ENCODE peak calls at places on chromosomes 12 and 14, in eight cellular contexts. One of them, this sample, is unnamed.

GRCh38 chr12:12726543-12727093 is 9.4 kb downstream of the CDKN1B start:
- DNase-seq in KBM-7: peak
- DNase-seq in stomach: no peak
- DNase-seq in GM12892: no peak
- DNase-seq in endothelial cell: no peak
- DNase-seq in amygdala: no peak
- DNase-seq in GDM1: no peak
- DNase-seq in pulmonary artery endothelial cell: peak
- DNase-seq in this sample: no peak

GRCh38 chr14:66425402-66425801 is 60.8 kb upstream of the CCDC196 start:
- DNase-seq in KBM-7: no peak
- DNase-seq in GDM1: no peak
- DNase-seq in endothelial cell: no peak
- DNase-seq in pulmonary artery endothelial cell: no peak
- DNase-seq in stomach: no peak
- DNase-seq in amygdala: no peak
- DNase-seq in GM12892: no peak
- DNase-seq in this sample: no peak

GRCh38 chr14:55265197-55265596 is 6.0 kb upstream of the FBXO34 start:
- DNase-seq in KBM-7: peak
- DNase-seq in GDM1: peak
- DNase-seq in amygdala: no peak
- DNase-seq in GM12892: no peak
- DNase-seq in stomach: no peak
- DNase-seq in pulmonary artery endothelial cell: no peak
- DNase-seq in endothelial cell: no peak
- DNase-seq in this sample: no peak

GRCh38 chr14:102235275-102235897 is 69.6 kb downstream of the MOK start:
- DNase-seq in pulmonary artery endothelial cell: peak
- DNase-seq in stomach: peak
- DNase-seq in KBM-7: peak
- DNase-seq in GDM1: peak
- DNase-seq in GM12892: peak
- DNase-seq in amygdala: no peak
- DNase-seq in endothelial cell: peak
- DNase-seq in this sample: peak

GRCh38 chr14:20878695-20879094 is 12.5 kb upstream of the RNASE3 start:
- DNase-seq in amygdala: no peak
- DNase-seq in stomach: no peak
- DNase-seq in endothelial cell: no peak
- DNase-seq in KBM-7: no peak
- DNase-seq in GDM1: no peak
- DNase-seq in GM12892: no peak
- DNase-seq in pulmonary artery endothelial cell: no peak
- DNase-seq in this sample: no peak

GRCh38 chr12:53327435-53328042 is 6.1 kb upstream of the AAAS start:
- DNase-seq in endothelial cell: no peak
- DNase-seq in KBM-7: peak
- DNase-seq in stomach: no peak
- DNase-seq in GM12892: no peak
- DNase-seq in pulmonary artery endothelial cell: no peak
- DNase-seq in GDM1: no peak
- DNase-seq in amygdala: no peak
- DNase-seq in this sample: no peak

GRCh38 chr14:101917413-101918124 is 46.8 kb upstream of the DYNC1H1 start:
- DNase-seq in amygdala: no peak
- DNase-seq in endothelial cell: no peak
- DNase-seq in KBM-7: no peak
- DNase-seq in GM12892: no peak
- DNase-seq in pulmonary artery endothelial cell: no peak
- DNase-seq in stomach: no peak
- DNase-seq in GDM1: no peak
- DNase-seq in this sample: no peak

GRCh38 chr12:66848967-66849366 is 170.1 kb upstream of the GRIP1 start:
- DNase-seq in GM12892: no peak
- DNase-seq in GDM1: no peak
- DNase-seq in KBM-7: no peak
- DNase-seq in endothelial cell: no peak
- DNase-seq in amygdala: no peak
- DNase-seq in stomach: no peak
- DNase-seq in pulmonary artery endothelial cell: no peak
- DNase-seq in this sample: no peak

GRCh38 chr14:88983755-88984154 is 159.3 kb downstream of the TTC8 start:
- DNase-seq in endothelial cell: no peak
- DNase-seq in GDM1: no peak
- DNase-seq in GM12892: no peak
- DNase-seq in KBM-7: no peak
- DNase-seq in pulmonary artery endothelial cell: no peak
- DNase-seq in amygdala: no peak
- DNase-seq in stomach: no peak
- DNase-seq in this sample: no peak

GRCh38 chr12:92144045-92144630 is 1.5 kb downstream of the BTG1 start:
- DNase-seq in GDM1: peak
- DNase-seq in KBM-7: peak
- DNase-seq in endothelial cell: peak
- DNase-seq in amygdala: peak
- DNase-seq in pulmonary artery endothelial cell: peak
- DNase-seq in GM12892: no peak
- DNase-seq in stomach: peak
- DNase-seq in this sample: peak

GRCh38 chr12:93819048-93819491 is 141.9 kb downstream of the CRADD start:
- DNase-seq in endothelial cell: no peak
- DNase-seq in stomach: peak
- DNase-seq in amygdala: peak
- DNase-seq in KBM-7: no peak
- DNase-seq in GDM1: no peak
- DNase-seq in GM12892: no peak
- DNase-seq in pulmonary artery endothelial cell: no peak
- DNase-seq in this sample: peak

GRCh38 chr12:33423706-33424105 is 15.9 kb downstream of the SYT10 start:
- DNase-seq in pulmonary artery endothelial cell: no peak
- DNase-seq in KBM-7: no peak
- DNase-seq in stomach: no peak
- DNase-seq in amygdala: no peak
- DNase-seq in GM12892: no peak
- DNase-seq in endothelial cell: no peak
- DNase-seq in GDM1: no peak
- DNase-seq in this sample: no peak

GRCh38 chr12:95286713-95287112 is 69.1 kb downstream of the VEZT start:
- DNase-seq in GDM1: no peak
- DNase-seq in pulmonary artery endothelial cell: no peak
- DNase-seq in GM12892: no peak
- DNase-seq in endothelial cell: no peak
- DNase-seq in amygdala: no peak
- DNase-seq in stomach: no peak
- DNase-seq in KBM-7: no peak
- DNase-seq in this sample: no peak

GRCh38 chr12:109455706-109456105 is 21.4 kb downstream of the KCTD10 start:
- DNase-seq in pulmonary artery endothelial cell: no peak
- DNase-seq in stomach: no peak
- DNase-seq in amygdala: no peak
- DNase-seq in GM12892: no peak
- DNase-seq in GDM1: no peak
- DNase-seq in KBM-7: no peak
- DNase-seq in endothelial cell: no peak
- DNase-seq in this sample: no peak

GRCh38 chr12:52862023-52862422 is 13.2 kb upstream of the KRT78 start:
- DNase-seq in stomach: no peak
- DNase-seq in endothelial cell: no peak
- DNase-seq in GM12892: no peak
- DNase-seq in amygdala: no peak
- DNase-seq in KBM-7: no peak
- DNase-seq in pulmonary artery endothelial cell: no peak
- DNase-seq in GDM1: no peak
- DNase-seq in this sample: no peak

GRCh38 chr12:93624595-93625294 is 52.3 kb downstream of the SOCS2 start:
- DNase-seq in KBM-7: no peak
- DNase-seq in amygdala: no peak
- DNase-seq in GDM1: no peak
- DNase-seq in pulmonary artery endothelial cell: peak
- DNase-seq in endothelial cell: no peak
- DNase-seq in GM12892: no peak
- DNase-seq in stomach: no peak
- DNase-seq in this sample: no peak

GRCh38 chr12:62760779-62761178 is 174.2 kb downstream of the PPM1H start:
- DNase-seq in KBM-7: peak
- DNase-seq in stomach: no peak
- DNase-seq in pulmonary artery endothelial cell: no peak
- DNase-seq in amygdala: no peak
- DNase-seq in GDM1: no peak
- DNase-seq in endothelial cell: no peak
- DNase-seq in GM12892: no peak
- DNase-seq in this sample: no peak

GRCh38 chr12:67331828-67332227 is 62.7 kb downstream of the CAND1 start:
- DNase-seq in amygdala: no peak
- DNase-seq in GDM1: no peak
- DNase-seq in pulmonary artery endothelial cell: no peak
- DNase-seq in GM12892: no peak
- DNase-seq in KBM-7: no peak
- DNase-seq in endothelial cell: no peak
- DNase-seq in stomach: no peak
- DNase-seq in this sample: no peak

This sample was measured in testis.